ENCODE peak calls at places on chromosomes 2 and 18, in six cellular contexts. D is heart left ventricle, C is tibial nerve, K is A549, R is sigmoid colon, Z is neural progenitor cell. F is an unnamed sample.

GRCh38 chr2:76825409-76825970 is 696.7 kb downstream of the LRRTM4 start:
- DNase-seq in D (no peak), C (no peak), K (no peak), R (no peak), Z (no peak), F (no peak)

GRCh38 chr2:127695491-127696472 is 5.5 kb upstream of the SFT2D3 start:
- DNase-seq in D (peak; percentile 89), C (peak; percentile 53), K (peak; percentile 69), R (peak; percentile 87), Z (peak; percentile 83), F (peak; percentile 28)

GRCh38 chr2:44930274-44930826 is 11.2 kb upstream of the SIX3 start:
- DNase-seq in D (no peak), C (no peak), K (no peak), R (no peak), Z (peak; percentile 68), F (no peak)

GRCh38 chr2:240888130-240888889 is 7.6 kb downstream of the MAB21L4 start:
- DNase-seq in D (peak; percentile 10), C (no peak), K (no peak), R (no peak), Z (no peak), F (no peak)

GRCh38 chr2:20525041-20526035 is 78.5 kb downstream of the RHOB start:
- DNase-seq in D (peak; percentile 65), C (peak; percentile 74), K (no peak), R (peak; percentile 89), Z (no peak), F (peak; percentile 81)

GRCh38 chr18:75065251-75066000 is 143.5 kb downstream of the PTGR3 start:
- DNase-seq in D (no peak), C (no peak), K (no peak), R (no peak), Z (no peak), F (no peak)

GRCh38 chr2:241833101-241833937 is 24.3 kb downstream of the NEU4 start:
- DNase-seq in D (no peak), C (no peak), K (no peak), R (peak; percentile 41), Z (no peak), F (peak; percentile 73)

GRCh38 chr2:56183643-56184499 is at the start of gene CCDC85A:
- DNase-seq in D (peak; percentile 87), C (peak; percentile 81), K (peak; percentile 81), R (peak; percentile 83), Z (peak; percentile 93), F (peak; percentile 83)

GRCh38 chr2:159539701-159540100 is 76.6 kb downstream of the BAZ2B start:
- DNase-seq in D (no peak), C (no peak), K (no peak), R (no peak), Z (no peak), F (peak; percentile 33)

GRCh38 chr2:37877457-37878315 is 47.4 kb upstream of the RMDN2 start:
- DNase-seq in D (no peak), C (peak; percentile 68), K (peak; percentile 59), R (no peak), Z (peak; percentile 77), F (peak; percentile 78)

GRCh38 chr18:71336811-71337210 is 1048.0 kb downstream of the SOCS6 start:
- DNase-seq in D (no peak), C (no peak), K (no peak), R (no peak), Z (no peak), F (peak; percentile 4)

GRCh38 chr2:128610496-128610895 is 291.8 kb upstream of the HS6ST1 start:
- DNase-seq in D (no peak), C (no peak), K (no peak), R (peak; percentile 37), Z (no peak), F (no peak)

GRCh38 chr2:65558748-65559147 is 126.3 kb upstream of the SPRED2 start:
- DNase-seq in D (no peak), C (no peak), K (no peak), R (no peak), Z (no peak), F (no peak)

GRCh38 chr2:102549027-102549426 is 70.3 kb upstream of the SLC9A2 start:
- DNase-seq in D (no peak), C (no peak), K (no peak), R (no peak), Z (no peak), F (no peak)

GRCh38 chr2:105135436-105135835 is 97.6 kb downstream of the MRPS9 start:
- DNase-seq in D (no peak), C (no peak), K (no peak), R (no peak), Z (no peak), F (no peak)

GRCh38 chr2:198873771-198874501 is 583.8 kb downstream of the SATB2 start:
- DNase-seq in D (no peak), C (no peak), K (no peak), R (no peak), Z (no peak), F (no peak)

GRCh38 chr2:241570961-241571581 is 12.5 kb downstream of the BOK start:
- DNase-seq in D (no peak), C (no peak), K (no peak), R (peak; percentile 56), Z (no peak), F (no peak)

GRCh38 chr2:27442282-27442980 is at the start of gene KRTCAP3:
- DNase-seq in D (no peak), C (no peak), K (no peak), R (no peak), Z (peak; percentile 93), F (peak; percentile 35)

GRCh38 chr2:173938700-173939384 is 26.3 kb downstream of the SP3 start:
- DNase-seq in D (no peak), C (no peak), K (no peak), R (no peak), Z (no peak), F (no peak)

GRCh38 chr2:144414324-144414845 is 105.5 kb downstream of the ZEB2 start:
- DNase-seq in D (no peak), C (no peak), K (no peak), R (peak; percentile 73), Z (no peak), F (peak; percentile 94)

GRCh38 chr2:19710230-19710629 is 191.6 kb downstream of the TTC32 start:
- DNase-seq in D (no peak), C (no peak), K (no peak), R (no peak), Z (no peak), F (no peak)

GRCh38 chr2:227717687-227718567 is at the start of gene SLC19A3:
- DNase-seq in D (peak; percentile 88), C (peak; percentile 84), K (peak; percentile 82), R (peak; percentile 94), Z (peak; percentile 94), F (peak; percentile 45)

GRCh38 chr2:166464187-166464586 is 29.9 kb downstream of the SCN7A start:
- DNase-seq in D (no peak), C (no peak), K (no peak), R (no peak), Z (no peak), F (peak; percentile 10)

GRCh38 chr18:75438891-75439290 is 11.4 kb upstream of the SMIM21 start:
- DNase-seq in D (no peak), C (no peak), K (no peak), R (no peak), Z (no peak), F (no peak)

GRCh38 chr18:62486290-62486964 is 36.4 kb upstream of the ZCCHC2 start:
- DNase-seq in D (no peak), C (no peak), K (peak; percentile 10), R (no peak), Z (no peak), F (peak; percentile 96)

GRCh38 chr2:38274286-38275276 is 102.5 kb downstream of the ATL2 start:
- DNase-seq in D (no peak), C (peak; percentile 56), K (peak; percentile 76), R (no peak), Z (peak; percentile 73), F (peak; percentile 84)

GRCh38 chr2:43060435-43061016 is 165.9 kb downstream of the ZFP36L2 start:
- DNase-seq in D (no peak), C (no peak), K (no peak), R (peak; percentile 46), Z (no peak), F (no peak)

GRCh38 chr2:10536569-10537133 is 88.5 kb upstream of the ODC1 start:
- DNase-seq in D (peak; percentile 1), C (no peak), K (no peak), R (peak; percentile 25), Z (no peak), F (no peak)

GRCh38 chr18:32195881-32196815 is 6.3 kb downstream of the MEP1B start:
- DNase-seq in D (no peak), C (no peak), K (no peak), R (no peak), Z (no peak), F (no peak)

GRCh38 chr2:46601328-46601963 is 122.1 kb downstream of the TMEM247 start:
- DNase-seq in D (no peak), C (no peak), K (no peak), R (no peak), Z (no peak), F (peak; percentile 14)
- TF ChIP-seq CTCF in D (peak; percentile 45), C (peak; percentile 52), K (peak; percentile 67), R (peak; percentile 32), Z (peak; percentile 45), F (peak; percentile 27)

DNA sequence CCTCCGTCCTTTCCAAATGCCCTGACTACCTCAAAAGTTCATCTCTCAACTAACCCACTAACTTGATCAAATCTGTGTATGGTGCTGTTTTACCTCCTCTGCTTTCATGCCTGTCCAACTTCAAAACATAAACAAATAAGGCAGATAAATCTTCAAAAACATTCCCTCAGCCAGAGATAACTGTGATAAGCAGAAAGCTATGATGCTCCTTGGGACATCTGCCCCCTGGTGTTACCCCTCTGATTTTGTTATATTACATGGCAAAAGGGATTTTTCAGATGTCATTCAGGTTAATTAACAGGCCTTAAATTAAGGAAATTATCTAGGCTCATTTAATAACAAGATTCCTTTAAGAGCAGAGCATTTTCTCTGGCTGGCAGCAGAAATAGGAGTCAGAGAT is 810.8 kb upstream of the CHAC2 start:
- DNase-seq in D (no peak), C (no peak), K (no peak), R (no peak), Z (no peak), F (no peak)
- TF ChIP-seq CTCF in D (no peak), C (no peak), K (no peak), R (no peak), Z (peak; percentile 40), F (peak; percentile 34)

GRCh38 chr2:120110062-120110362 is 97.1 kb downstream of the EPB41L5 start:
- DNase-seq in D (no peak), C (no peak), K (no peak), R (no peak), Z (peak; percentile 9), F (no peak)
- TF ChIP-seq CTCF in D (no peak), C (no peak), K (peak; percentile 25), R (no peak), Z (no peak), F (peak; percentile 3)

DNA sequence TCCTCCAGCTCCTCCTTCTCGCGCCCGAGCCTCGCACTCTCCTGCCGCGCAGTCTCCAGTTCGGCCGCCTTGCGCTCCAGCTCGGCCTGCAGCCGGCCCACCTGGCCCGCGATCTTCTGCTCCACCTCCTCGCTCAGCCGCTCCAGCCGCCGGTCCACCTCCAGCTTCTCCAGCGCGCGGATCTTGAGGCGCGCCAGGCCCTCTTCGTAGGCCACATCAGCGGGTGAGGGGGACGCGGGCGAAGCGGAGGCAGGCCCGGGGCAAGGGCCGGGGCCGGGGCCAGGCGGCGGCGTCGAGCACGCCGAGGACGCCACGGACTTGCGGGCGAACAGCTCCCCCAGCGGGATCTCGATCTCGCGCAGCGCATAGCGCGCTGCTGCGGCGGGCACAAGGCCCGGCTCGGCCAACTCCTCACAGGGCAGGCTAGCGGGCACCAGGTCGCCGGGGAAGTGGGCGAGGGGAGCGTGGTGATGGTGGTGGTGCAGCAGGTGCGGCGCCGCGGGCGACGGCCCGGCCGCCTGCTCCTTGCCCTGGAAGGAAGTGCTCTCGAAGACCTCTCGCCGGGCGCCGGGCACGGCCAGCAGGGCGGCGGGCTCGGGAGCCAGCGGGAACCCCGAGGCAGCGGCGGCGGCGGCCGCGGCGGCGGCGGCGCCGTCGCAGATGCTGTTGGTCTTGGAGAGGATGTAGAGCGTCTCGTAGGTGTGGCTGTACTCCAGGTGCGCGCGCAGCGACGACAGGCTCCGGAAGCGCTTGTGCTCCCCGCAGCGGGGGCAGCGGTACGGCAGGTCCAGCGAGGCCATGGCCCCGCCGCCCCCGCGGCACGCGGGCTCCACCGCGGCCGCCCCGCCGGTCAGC is 15.2 kb downstream of the FBXO41 start:
- DNase-seq in D (no peak), C (no peak), K (peak; percentile 83), R (no peak), Z (peak; percentile 79), F (no peak)
- TF ChIP-seq CTCF in D (no peak), C (no peak), K (peak; percentile 36), R (no peak), Z (peak; percentile 50), F (no peak)